ENCODE peak calls at places on chromosomes 13 and 19, in ten cellular contexts. P is CD8-positive, alpha-beta memory T cell; S is neuronal stem cell; C is CD4-positive, alpha-beta memory T cell; R is CD4-positive, alpha-beta T cell; E is body of pancreas; G is tibial nerve; Z is tibial artery; D is esophagus squamous epithelium; A is vagina. V is an unnamed sample.

GRCh38 chr19:57241181-57241580 is 749 bp downstream of the ZNF805 start:
- DNase-seq in D (no peak), R (no peak), C (no peak), Z (no peak), S (no peak), G (no peak), E (no peak), P (no peak), A (peak; percentile 32), V (peak; percentile 39)

GRCh38 chr19:18726417-18726767 is 42.9 kb downstream of the CRTC1 start:
- DNase-seq in E (no peak), C (no peak), D (no peak), R (no peak), S (no peak), P (no peak), G (no peak), A (no peak), Z (no peak), V (no peak)

GRCh38 chr19:14443632-14444216 is 10.6 kb downstream of the PKN1 start:
- DNase-seq in G (no peak), S (no peak), A (no peak), Z (no peak), E (no peak), R (no peak), D (no peak), C (no peak), P (no peak), V (no peak)

GRCh38 chr19:45475537-45476348 is 7.9 kb downstream of the FOSB start:
- DNase-seq in S (no peak), A (no peak), E (no peak), D (no peak), R (no peak), C (peak; percentile 65), Z (no peak), P (no peak), G (no peak), V (no peak)

GRCh38 chr19:43769256-43769655 is 11.5 kb downstream of the KCNN4 start:
- DNase-seq in Z (no peak), R (no peak), C (no peak), P (no peak), S (no peak), G (no peak), D (no peak), A (no peak), E (no peak), V (no peak)

GRCh38 chr13:101618440-101619187 is 166.1 kb downstream of the ITGBL1 start:
- DNase-seq in E (no peak), Z (no peak), A (no peak), D (no peak), R (no peak), C (peak; percentile 60), P (no peak), S (no peak), G (no peak), V (no peak)

GRCh38 chr19:32652893-32653625 is 21.9 kb downstream of the ANKRD27 start:
- DNase-seq in S (no peak), R (no peak), A (no peak), E (peak; percentile 87), D (no peak), G (no peak), P (no peak), Z (no peak), C (no peak), V (no peak)

GRCh38 chr13:52980695-52981094 is 47.9 kb upstream of the OLFM4 start:
- DNase-seq in P (no peak), R (no peak), E (no peak), A (no peak), G (no peak), D (no peak), S (no peak), C (no peak), Z (no peak), V (no peak)

GRCh38 chr13:63425131-63425530 is 2009.5 kb upstream of the PCDH20 start:
- DNase-seq in R (no peak), D (no peak), A (no peak), C (no peak), G (no peak), S (no peak), Z (no peak), E (no peak), P (no peak), V (no peak)

GRCh38 chr13:50425772-50426171 is 410.5 kb downstream of the KCNRG start:
- DNase-seq in C (no peak), G (no peak), Z (no peak), E (no peak), R (no peak), S (no peak), P (no peak), D (no peak), A (no peak), V (no peak)

GRCh38 chr19:30028118-30028991 is 86.3 kb downstream of the URI1 start:
- DNase-seq in S (no peak), E (no peak), P (no peak), C (no peak), R (no peak), G (no peak), D (no peak), Z (no peak), A (no peak), V (no peak)
- H3K27ac ChIP-seq in S (no peak overlapping the region), E (no peak overlapping the region), P (no peak overlapping the region), C (no peak overlapping the region), R (no peak overlapping the region), G (no peak overlapping the region), D (no peak overlapping the region), Z (no peak overlapping the region), A (no peak overlapping the region), V (no peak overlapping the region)

GRCh38 chr19:1652471-1653299 is at the start of gene TCF3:
- DNase-seq in S (peak; percentile 100), G (peak; percentile 98), A (peak; percentile 99), R (peak; percentile 98), E (peak; percentile 99), C (peak; percentile 98), D (peak; percentile 88), Z (peak; percentile 99), P (peak; percentile 97), V (peak; percentile 99)
- H3K27me3 ChIP-seq in S (no peaks in the 10 kb centered on the region), G (peaks cover 3% of the 10 kb centered on the region), A (no peaks in the 10 kb centered on the region), R (no peaks in the 10 kb centered on the region), E (no peaks in the 10 kb centered on the region), C (no peaks in the 10 kb centered on the region), D (no peaks in the 10 kb centered on the region), Z (peaks cover 16% of the 10 kb centered on the region), P (no peaks in the 10 kb centered on the region), V (no peaks in the 10 kb centered on the region)

GRCh38 chr13:46342538-46342937 is 44.5 kb downstream of the RUBCNL start:
- DNase-seq in D (no peak), S (no peak), Z (no peak), P (no peak), E (no peak), C (no peak), G (no peak), R (no peak), A (no peak), V (no peak)

GRCh38 chr13:46341112-46341711 is 45.8 kb downstream of the RUBCNL start:
- DNase-seq in A (peak; percentile 34), Z (no peak), D (no peak), S (no peak), R (no peak), C (no peak), E (no peak), P (no peak), G (no peak), V (no peak)

GRCh38 chr13:46339035-46339666 is 47.9 kb downstream of the RUBCNL start:
- DNase-seq in R (no peak), G (no peak), E (peak; percentile 13), A (peak; percentile 18), Z (no peak), P (no peak), C (no peak), D (no peak), S (no peak), V (no peak)

GRCh38 chr13:46343279-46343949 is 43.6 kb downstream of the RUBCNL start:
- DNase-seq in R (no peak), Z (no peak), A (no peak), G (no peak), P (no peak), S (no peak), C (no peak), D (no peak), E (no peak), V (peak; percentile 46)

DNA sequence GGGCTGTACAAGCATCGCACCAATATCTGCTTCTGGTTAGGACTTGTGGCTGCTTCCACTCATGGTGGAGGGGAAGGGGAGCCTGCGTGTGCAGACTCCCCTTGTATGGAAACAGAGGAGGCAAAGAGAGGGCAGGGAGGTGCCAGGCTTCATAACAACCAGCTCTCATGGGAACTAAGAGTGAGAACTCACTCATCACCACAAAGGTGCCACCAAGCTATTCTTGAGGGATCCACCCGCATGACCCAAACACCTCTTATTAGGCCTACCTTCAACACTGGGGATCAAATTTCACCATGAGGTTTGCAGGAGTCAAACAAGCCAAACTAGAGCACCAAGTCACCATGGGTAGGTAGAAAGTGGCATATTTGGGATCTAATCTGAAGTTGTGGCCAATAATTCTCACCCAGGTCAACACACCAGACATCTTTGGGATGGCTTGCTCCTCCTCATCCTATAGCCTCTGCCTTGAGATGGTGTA is 46.4 kb downstream of the RUBCNL start:
- DNase-seq in C (no peak), E (no peak), R (no peak), P (no peak), A (peak; percentile 58), Z (no peak), D (no peak), G (no peak), S (no peak), V (no peak)
- H3K27ac ChIP-seq in C (no peak overlapping the region), E (no peak overlapping the region), R (no peak overlapping the region), P (no peak overlapping the region), A (no peak overlapping the region), Z (no peak overlapping the region), D (peak overlapping the region; percentile 31), G (no peak overlapping the region), S (no peak overlapping the region), V (no peak overlapping the region)

GRCh38 chr19:53907690-53908089 is 1.4 kb upstream of the CACNG7 start:
- DNase-seq in G (no peak), R (no peak), E (no peak), C (no peak), A (no peak), Z (no peak), D (no peak), P (no peak), S (no peak), V (no peak)

GRCh38 chr19:53908106-53908932 is 759 bp upstream of the CACNG7 start:
- DNase-seq in Z (no peak), C (no peak), D (no peak), P (no peak), G (no peak), R (no peak), E (peak; percentile 45), S (peak; percentile 77), A (no peak), V (peak; percentile 95)

GRCh38 chr19:53905787-53906186 is 3.3 kb upstream of the CACNG7 start:
- DNase-seq in E (no peak), A (no peak), S (no peak), C (no peak), G (no peak), D (no peak), Z (no peak), P (no peak), R (no peak), V (no peak)

GRCh38 chr19:53906211-53907192 is 2.6 kb upstream of the CACNG7 start:
- DNase-seq in S (peak; percentile 49), R (peak; percentile 63), D (no peak), E (peak; percentile 48), C (peak; percentile 50), P (peak; percentile 62), Z (no peak), A (no peak), G (no peak), V (peak; percentile 86)

GRCh38 chr19:53907193-53907581 is 1.9 kb upstream of the CACNG7 start:
- DNase-seq in P (no peak), Z (no peak), A (no peak), E (no peak), G (no peak), S (no peak), C (no peak), D (no peak), R (no peak), V (peak; percentile 62)
- H3K27me3 ChIP-seq in P (peaks cover 35% of the 10 kb centered on the region), Z (peaks cover 87% of the 10 kb centered on the region), A (peaks cover 34% of the 10 kb centered on the region), E (no peaks in the 10 kb centered on the region), G (peaks cover 70% of the 10 kb centered on the region), S (peaks cover 25% of the 10 kb centered on the region), C (peaks cover 42% of the 10 kb centered on the region), D (peaks cover 14% of the 10 kb centered on the region), R (peaks cover 64% of the 10 kb centered on the region), V (peaks cover 82% of the 10 kb centered on the region)